ENCODE peak calls at places on chromosomes 3 and 15, in eight cellular contexts. U is PC-3, G is K562, V is GM23248, Y is OCI-LY7, Q is hepatocyte, W is neural progenitor cell, H is IMR-90. D is an unnamed sample.

GRCh38 chr15:39344662-39345141 is 236.2 kb upstream of the THBS1 start:
- DNase-seq in Y (no peak), Q (no peak), W (peak; percentile 50), V (peak; percentile 76), U (peak; percentile 51), H (no peak), G (no peak), D (no peak)

GRCh38 chr3:168096210-168096795 is 579 bp upstream of the GOLIM4 start:
- DNase-seq in W (peak; percentile 67), G (peak; percentile 44), U (peak; percentile 87), Y (peak; percentile 75), V (peak; percentile 96), H (peak; percentile 93), Q (peak; percentile 84), D (peak; percentile 93)

GRCh38 chr3:3802021-3802420 is 2.8 kb downstream of the LRRN1 start:
- DNase-seq in H (no peak), Y (no peak), G (no peak), U (no peak), V (no peak), Q (peak; percentile 7), W (peak; percentile 72), D (no peak)

GRCh38 chr3:32143849-32144757 is 37.7 kb downstream of the GPD1L start:
- DNase-seq in V (peak; percentile 88), Q (peak; percentile 91), G (peak; percentile 70), H (peak; percentile 97), W (peak; percentile 80), Y (peak; percentile 84), U (peak; percentile 99), D (peak; percentile 82)

GRCh38 chr3:143016321-143016972 is 15.1 kb downstream of the U2SURP start:
- DNase-seq in V (peak; percentile 36), U (peak; percentile 47), G (no peak), W (no peak), Y (peak; percentile 41), H (no peak), Q (no peak), D (no peak)

GRCh38 chr3:2343031-2343682 is 244.5 kb downstream of the CNTN4 start:
- DNase-seq in H (no peak), G (no peak), Y (no peak), W (no peak), V (no peak), U (no peak), Q (no peak), D (no peak)

GRCh38 chr3:190443257-190443656 is 6.4 kb downstream of the TMEM207 start:
- DNase-seq in H (peak; percentile 44), V (peak; percentile 59), U (peak; percentile 51), Q (no peak), G (no peak), Y (no peak), W (peak; percentile 10), D (no peak)

GRCh38 chr15:94844533-94845390 is 613.4 kb downstream of the MCTP2 start:
- DNase-seq in U (no peak), W (peak; percentile 76), H (no peak), Q (peak; percentile 85), Y (no peak), G (peak; percentile 89), V (peak; percentile 5), D (no peak)

GRCh38 chr3:172309741-172310140 is 138.5 kb downstream of the GHSR start:
- DNase-seq in V (no peak), Y (no peak), W (no peak), G (no peak), H (no peak), Q (no peak), U (no peak), D (no peak)

GRCh38 chr3:14423197-14423743 is 20.9 kb downstream of the SLC6A6 start:
- DNase-seq in U (peak; percentile 94), Q (peak; percentile 67), V (peak; percentile 24), G (no peak), H (no peak), Y (no peak), W (no peak), D (peak; percentile 54)

GRCh38 chr3:143331336-143331735 is 211.8 kb downstream of the CHST2 start:
- DNase-seq in U (peak; percentile 74), Y (no peak), W (no peak), H (no peak), Q (no peak), G (no peak), V (peak; percentile 56), D (no peak)

GRCh38 chr3:187186801-187187421 is 10.4 kb upstream of the RTP1 start:
- DNase-seq in Y (no peak), H (peak; percentile 94), W (no peak), G (peak; percentile 28), Q (peak; percentile 57), V (peak; percentile 88), U (peak; percentile 92), D (peak; percentile 83)

GRCh38 chr15:33031324-33031736 is 163.2 kb downstream of the FMN1 start:
- DNase-seq in Y (no peak), U (peak; percentile 50), V (peak; percentile 95), G (no peak), W (no peak), Q (no peak), H (peak; percentile 75), D (peak; percentile 76)

GRCh38 chr15:100572362-100572983 is 29.5 kb downstream of the LINS1 start:
- DNase-seq in Y (peak; percentile 42), Q (peak; percentile 11), H (peak; percentile 23), V (peak; percentile 34), U (peak; percentile 58), G (no peak), W (no peak), D (no peak)

GRCh38 chr15:96053039-96054021 is 277.2 kb upstream of the NR2F2 start:
- DNase-seq in H (no peak), W (peak; percentile 67), Q (peak; percentile 42), V (peak; percentile 9), U (peak; percentile 12), Y (no peak), G (peak; percentile 33), D (peak; percentile 16)

GRCh38 chr3:196518999-196519737 is 4.0 kb upstream of the SMCO1 start:
- DNase-seq in Q (peak; percentile 46), G (peak; percentile 77), U (peak; percentile 86), Y (peak; percentile 83), H (peak; percentile 73), V (peak; percentile 88), W (peak; percentile 86), D (peak; percentile 63)

GRCh38 chr15:92882697-92883642 is 17.2 kb upstream of the CHD2 start:
- DNase-seq in W (peak; percentile 59), V (peak; percentile 51), Q (peak; percentile 60), H (no peak), Y (peak; percentile 56), G (no peak), U (no peak), D (no peak)

GRCh38 chr3:132507657-132508056 is 89.4 kb upstream of the ACKR4 start:
- DNase-seq in W (no peak), H (no peak), U (no peak), V (no peak), Y (no peak), Q (no peak), G (no peak), D (no peak)

GRCh38 chr3:70090322-70090913 is 90.9 kb downstream of the SAMMSON start:
- DNase-seq in U (peak; percentile 37), Y (peak; percentile 10), G (peak; percentile 24), V (peak; percentile 51), Q (peak; percentile 54), H (peak; percentile 28), W (peak; percentile 46), D (no peak)

GRCh38 chr3:14425574-14426304 is 23.3 kb downstream of the SLC6A6 start:
- DNase-seq in U (peak; percentile 61), W (no peak), Q (no peak), V (no peak), H (no peak), Y (peak; percentile 55), G (no peak), D (no peak)

GRCh38 chr15:59191855-59192237 is 14.8 kb upstream of the LDHAL6B start:
- DNase-seq in G (no peak), Q (peak; percentile 65), Y (no peak), H (peak; percentile 96), V (peak; percentile 97), W (no peak), U (peak; percentile 96), D (peak; percentile 98)

GRCh38 chr15:51720201-51720995 is 17.1 kb downstream of the LYSMD2 start:
- DNase-seq in Q (peak; percentile 43), G (no peak), W (no peak), U (no peak), H (no peak), Y (no peak), V (no peak), D (no peak)

GRCh38 chr3:193530231-193531165 is 24.2 kb downstream of the ATP13A4 start:
- DNase-seq in G (no peak), W (no peak), Q (peak; percentile 17), Y (no peak), V (no peak), U (no peak), H (no peak), D (no peak)

DNA sequence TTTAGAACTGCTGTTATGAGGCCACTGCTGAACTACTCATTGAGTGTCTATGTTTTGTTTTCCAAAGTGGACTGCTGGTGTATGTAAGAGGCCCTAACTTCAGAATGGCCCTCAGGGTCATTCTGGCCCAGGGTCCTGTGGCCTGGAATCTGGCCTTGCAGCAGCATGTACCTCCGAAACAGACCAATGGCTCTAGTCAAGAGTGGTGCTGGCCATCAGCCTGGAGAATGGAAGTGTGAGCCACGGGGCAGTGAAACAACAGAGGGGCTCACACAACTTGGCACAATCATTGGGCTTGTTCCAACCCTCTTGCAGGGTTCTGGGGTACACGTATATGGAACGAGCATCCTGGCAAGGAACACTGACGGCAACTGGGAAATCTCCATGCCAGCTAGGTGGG is 40.5 kb downstream of the SCN5A start:
- DNase-seq in Q (no peak), V (no peak), H (no peak), U (no peak), Y (no peak), G (no peak), W (no peak), D (no peak)
- H2AFZ ChIP-seq in Q (no peak overlapping the region), V (no peak overlapping the region), H (peak overlapping the region; percentile 32), U (no peak overlapping the region), Y (no peak overlapping the region), G (no peak overlapping the region), W (no peak overlapping the region), D (no peak overlapping the region)

GRCh38 chr3:50089603-50089945 is 855 bp downstream of the RBM5 start:
- DNase-seq in Y (no peak), V (peak; percentile 74), Q (no peak), U (no peak), H (peak; percentile 21), W (peak; percentile 42), G (no peak), D (no peak)
- H2AFZ ChIP-seq in Y (no peak overlapping the region), V (peak overlapping the region; percentile 99), Q (peak overlapping the region; percentile 90), U (peak overlapping the region; percentile 98), H (peak overlapping the region; percentile 92), W (peak overlapping the region; percentile 87), G (peak overlapping the region; percentile 82), D (peak overlapping the region; percentile 96)

GRCh38 chr3:30743641-30744317 is 137.4 kb downstream of the TGFBR2 start:
- DNase-seq in U (no peak), Q (no peak), Y (no peak), G (no peak), V (no peak), H (no peak), W (no peak), D (peak; percentile 16)
- H2AFZ ChIP-seq in U (no peak overlapping the region), Q (no peak overlapping the region), Y (no peak overlapping the region), G (no peak overlapping the region), V (no peak overlapping the region), H (no peak overlapping the region), W (no peak overlapping the region), D (no peak overlapping the region)

GRCh38 chr3:11498646-11499045 is 145.1 kb downstream of the VGLL4 start:
- DNase-seq in U (peak; percentile 82), H (peak; percentile 78), G (no peak), V (peak; percentile 59), Q (peak; percentile 31), W (no peak), Y (no peak), D (peak; percentile 43)
- H2AFZ ChIP-seq in U (peak overlapping the region; percentile 64), H (peak overlapping the region; percentile 61), G (peak overlapping the region; percentile 34), V (peak overlapping the region; percentile 11), Q (no peak overlapping the region), W (no peak overlapping the region), Y (no peak overlapping the region), D (no peak overlapping the region)

GRCh38 chr15:35545316-35545824 is 595 bp downstream of the DPH6 start:
- DNase-seq in Y (peak; percentile 50), V (peak; percentile 67), Q (peak; percentile 57), G (peak; percentile 27), U (peak; percentile 38), H (peak; percentile 60), W (no peak), D (peak; percentile 50)
- H2AFZ ChIP-seq in Y (peak overlapping the region; percentile 93), V (peak overlapping the region; percentile 96), Q (peak overlapping the region; percentile 94), G (peak overlapping the region; percentile 95), U (peak overlapping the region; percentile 97), H (peak overlapping the region; percentile 99), W (peak overlapping the region; percentile 89), D (peak overlapping the region; percentile 97)

D was measured in mammary epithelial cell.